ENCODE peak calls at places on chromosomes 3 and 15, in nine cellular contexts. One of them, this sample, is unnamed.
A peak's percentile ranks its signal among the peaks of the same experiment; 100 is the strongest.

GRCh38 chr3:141887051-141887450 is 10.6 kb downstream of the ATP1B3 start:
- DNase-seq in NT2/D1: no peak
- DNase-seq in PC-9: no peak
- DNase-seq in tibial artery: no peak
- DNase-seq in upper lobe of right lung: no peak
- DNase-seq in esophagus squamous epithelium: no peak
- DNase-seq in uterus: no peak
- DNase-seq in pancreas: no peak
- DNase-seq in left ventricle myocardium inferior: no peak
- DNase-seq in this sample: no peak

GRCh38 chr15:42911058-42911592 is 9.5 kb downstream of the TTBK2 start:
- DNase-seq in uterus: no peak
- DNase-seq in PC-9: no peak
- DNase-seq in pancreas: no peak
- DNase-seq in NT2/D1: no peak
- DNase-seq in left ventricle myocardium inferior: no peak
- DNase-seq in tibial artery: no peak
- DNase-seq in esophagus squamous epithelium: no peak
- DNase-seq in upper lobe of right lung: no peak
- DNase-seq in this sample: no peak

GRCh38 chr3:151265866-151266265 is 12.5 kb downstream of the P2RY14 start:
- DNase-seq in tibial artery: no peak
- DNase-seq in left ventricle myocardium inferior: no peak
- DNase-seq in NT2/D1: peak; percentile 63
- DNase-seq in upper lobe of right lung: no peak
- DNase-seq in uterus: no peak
- DNase-seq in pancreas: no peak
- DNase-seq in PC-9: no peak
- DNase-seq in esophagus squamous epithelium: no peak
- DNase-seq in this sample: no peak

GRCh38 chr15:33021806-33022389 is 172.6 kb downstream of the FMN1 start:
- DNase-seq in tibial artery: no peak
- DNase-seq in esophagus squamous epithelium: no peak
- DNase-seq in NT2/D1: no peak
- DNase-seq in PC-9: no peak
- DNase-seq in upper lobe of right lung: no peak
- DNase-seq in uterus: no peak
- DNase-seq in pancreas: no peak
- DNase-seq in left ventricle myocardium inferior: no peak
- DNase-seq in this sample: no peak

GRCh38 chr15:100712226-100712625 is 109.8 kb downstream of the ASB7 start:
- DNase-seq in upper lobe of right lung: no peak
- DNase-seq in pancreas: no peak
- DNase-seq in left ventricle myocardium inferior: peak; percentile 63
- DNase-seq in PC-9: peak; percentile 64
- DNase-seq in NT2/D1: no peak
- DNase-seq in tibial artery: no peak
- DNase-seq in esophagus squamous epithelium: no peak
- DNase-seq in uterus: peak; percentile 62
- DNase-seq in this sample: no peak

GRCh38 chr3:58158427-58159153 is 52.2 kb downstream of the DNASE1L3 start:
- DNase-seq in uterus: no peak
- DNase-seq in PC-9: no peak
- DNase-seq in pancreas: no peak
- DNase-seq in upper lobe of right lung: no peak
- DNase-seq in NT2/D1: no peak
- DNase-seq in esophagus squamous epithelium: no peak
- DNase-seq in tibial artery: no peak
- DNase-seq in left ventricle myocardium inferior: no peak
- DNase-seq in this sample: no peak

GRCh38 chr3:24419067-24419791 is 75.4 kb downstream of the THRB start:
- DNase-seq in tibial artery: no peak
- DNase-seq in upper lobe of right lung: no peak
- DNase-seq in PC-9: no peak
- DNase-seq in NT2/D1: no peak
- DNase-seq in pancreas: no peak
- DNase-seq in uterus: no peak
- DNase-seq in left ventricle myocardium inferior: no peak
- DNase-seq in esophagus squamous epithelium: no peak
- DNase-seq in this sample: no peak

GRCh38 chr3:188929138-188929537 is 242.6 kb upstream of the TPRG1 start:
- DNase-seq in esophagus squamous epithelium: no peak
- DNase-seq in PC-9: peak; percentile 43
- DNase-seq in tibial artery: no peak
- DNase-seq in NT2/D1: no peak
- DNase-seq in left ventricle myocardium inferior: no peak
- DNase-seq in pancreas: peak; percentile 25
- DNase-seq in uterus: no peak
- DNase-seq in upper lobe of right lung: no peak
- DNase-seq in this sample: peak; percentile 45

GRCh38 chr3:56494679-56495322 is 26.5 kb upstream of the ERC2 start:
- DNase-seq in NT2/D1: peak; percentile 80
- DNase-seq in PC-9: peak; percentile 57
- DNase-seq in left ventricle myocardium inferior: peak; percentile 73
- DNase-seq in esophagus squamous epithelium: no peak
- DNase-seq in tibial artery: peak; percentile 55
- DNase-seq in uterus: peak; percentile 63
- DNase-seq in upper lobe of right lung: peak; percentile 73
- DNase-seq in pancreas: peak; percentile 74
- DNase-seq in this sample: no peak

DNA sequence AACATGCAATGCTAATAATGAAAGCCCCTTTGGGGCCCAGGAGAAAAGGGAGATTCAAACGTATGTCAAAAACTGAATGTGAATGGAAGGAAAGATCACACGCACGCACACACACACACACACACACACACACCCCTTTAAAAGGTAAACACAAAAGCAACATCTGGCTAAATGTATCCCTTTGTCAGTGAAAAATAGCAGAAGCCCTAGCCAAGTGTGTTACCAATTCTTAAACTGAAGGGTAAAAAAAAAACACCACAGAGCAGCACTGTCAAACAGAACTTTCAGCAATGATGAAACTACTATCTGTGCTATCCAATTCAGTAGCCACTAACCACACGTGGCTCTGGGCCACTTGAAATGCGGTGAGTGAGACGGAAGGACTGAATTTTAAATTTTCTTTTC is 4.9 kb downstream of the RFTN1 start:
- DNase-seq in pancreas: no peak
- DNase-seq in NT2/D1: no peak
- DNase-seq in left ventricle myocardium inferior: no peak
- DNase-seq in tibial artery: no peak
- DNase-seq in upper lobe of right lung: no peak
- DNase-seq in esophagus squamous epithelium: no peak
- DNase-seq in PC-9: no peak
- DNase-seq in uterus: no peak
- DNase-seq in this sample: no peak
- H3K4me1 ChIP-seq in pancreas: no peaks in the 10 kb centered on the region
- H3K4me1 ChIP-seq in NT2/D1: peaks cover 2% of the 10 kb centered on the region
- H3K4me1 ChIP-seq in left ventricle myocardium inferior: peaks cover 97% of the 10 kb centered on the region
- H3K4me1 ChIP-seq in tibial artery: no peaks in the 10 kb centered on the region
- H3K4me1 ChIP-seq in upper lobe of right lung: peaks cover 42% of the 10 kb centered on the region
- H3K4me1 ChIP-seq in esophagus squamous epithelium: peaks cover under 1% of the 10 kb centered on the region
- H3K4me1 ChIP-seq in PC-9: no peaks in the 10 kb centered on the region
- H3K4me1 ChIP-seq in uterus: peaks cover 7% of the 10 kb centered on the region
- H3K4me1 ChIP-seq in this sample: peaks cover 36% of the 10 kb centered on the region

GRCh38 chr15:90873488-90873997 is 5.2 kb downstream of the FURIN start:
- DNase-seq in uterus: no peak
- DNase-seq in esophagus squamous epithelium: no peak
- DNase-seq in tibial artery: no peak
- DNase-seq in NT2/D1: no peak
- DNase-seq in PC-9: no peak
- DNase-seq in pancreas: no peak
- DNase-seq in left ventricle myocardium inferior: no peak
- DNase-seq in upper lobe of right lung: no peak
- DNase-seq in this sample: no peak
- H3K4me1 ChIP-seq in uterus: peaks cover 12% of the 10 kb centered on the region
- H3K4me1 ChIP-seq in esophagus squamous epithelium: peaks cover 44% of the 10 kb centered on the region
- H3K4me1 ChIP-seq in tibial artery: no peaks in the 10 kb centered on the region
- H3K4me1 ChIP-seq in NT2/D1: peaks cover 28% of the 10 kb centered on the region
- H3K4me1 ChIP-seq in PC-9: peaks cover 45% of the 10 kb centered on the region
- H3K4me1 ChIP-seq in pancreas: peaks cover 43% of the 10 kb centered on the region
- H3K4me1 ChIP-seq in left ventricle myocardium inferior: peaks cover 60% of the 10 kb centered on the region
- H3K4me1 ChIP-seq in upper lobe of right lung: peaks cover 48% of the 10 kb centered on the region
- H3K4me1 ChIP-seq in this sample: peaks cover 46% of the 10 kb centered on the region

GRCh38 chr15:65940618-65940909 is 71.3 kb downstream of the RAB11A start:
- DNase-seq in PC-9: peak; percentile 43
- DNase-seq in left ventricle myocardium inferior: no peak
- DNase-seq in uterus: no peak
- DNase-seq in NT2/D1: no peak
- DNase-seq in upper lobe of right lung: no peak
- DNase-seq in tibial artery: no peak
- DNase-seq in pancreas: no peak
- DNase-seq in esophagus squamous epithelium: no peak
- DNase-seq in this sample: no peak
- H3K4me1 ChIP-seq in PC-9: peaks cover 29% of the 10 kb centered on the region
- H3K4me1 ChIP-seq in left ventricle myocardium inferior: peaks cover 30% of the 10 kb centered on the region
- H3K4me1 ChIP-seq in uterus: no peaks in the 10 kb centered on the region
- H3K4me1 ChIP-seq in NT2/D1: no peaks in the 10 kb centered on the region
- H3K4me1 ChIP-seq in upper lobe of right lung: no peaks in the 10 kb centered on the region
- H3K4me1 ChIP-seq in tibial artery: no peaks in the 10 kb centered on the region
- H3K4me1 ChIP-seq in pancreas: no peaks in the 10 kb centered on the region
- H3K4me1 ChIP-seq in esophagus squamous epithelium: no peaks in the 10 kb centered on the region
- H3K4me1 ChIP-seq in this sample: no peaks in the 10 kb centered on the region

DNA sequence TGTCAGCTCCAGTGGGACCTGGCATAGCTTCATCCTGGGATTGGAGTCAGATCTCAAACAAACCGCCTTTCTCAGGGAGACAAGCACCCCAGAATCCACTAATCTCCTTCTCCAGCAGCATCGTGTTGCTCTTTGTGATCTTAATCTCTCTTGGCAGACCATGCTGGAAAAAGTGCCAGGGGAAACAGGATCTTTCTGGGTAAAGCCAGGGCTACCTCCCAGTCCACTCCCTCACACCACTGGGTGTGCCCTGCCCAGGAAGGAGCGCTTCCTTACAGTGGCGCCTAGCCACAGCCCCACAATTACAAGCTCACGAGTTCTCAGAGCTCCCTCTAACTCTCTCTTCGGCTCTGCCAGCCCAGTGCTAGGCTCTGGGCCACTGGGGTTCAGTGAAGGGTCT is 32.2 kb downstream of the RPLP1 start:
- DNase-seq in left ventricle myocardium inferior: no peak
- DNase-seq in PC-9: peak; percentile 52
- DNase-seq in uterus: no peak
- DNase-seq in pancreas: no peak
- DNase-seq in esophagus squamous epithelium: no peak
- DNase-seq in tibial artery: no peak
- DNase-seq in upper lobe of right lung: no peak
- DNase-seq in NT2/D1: no peak
- DNase-seq in this sample: no peak
- H3K4me1 ChIP-seq in left ventricle myocardium inferior: no peaks in the 10 kb centered on the region
- H3K4me1 ChIP-seq in PC-9: peaks cover 39% of the 10 kb centered on the region
- H3K4me1 ChIP-seq in uterus: peaks cover 3% of the 10 kb centered on the region
- H3K4me1 ChIP-seq in pancreas: no peaks in the 10 kb centered on the region
- H3K4me1 ChIP-seq in esophagus squamous epithelium: no peaks in the 10 kb centered on the region
- H3K4me1 ChIP-seq in tibial artery: no peaks in the 10 kb centered on the region
- H3K4me1 ChIP-seq in upper lobe of right lung: no peaks in the 10 kb centered on the region
- H3K4me1 ChIP-seq in NT2/D1: no peaks in the 10 kb centered on the region
- H3K4me1 ChIP-seq in this sample: no peaks in the 10 kb centered on the region

DNA sequence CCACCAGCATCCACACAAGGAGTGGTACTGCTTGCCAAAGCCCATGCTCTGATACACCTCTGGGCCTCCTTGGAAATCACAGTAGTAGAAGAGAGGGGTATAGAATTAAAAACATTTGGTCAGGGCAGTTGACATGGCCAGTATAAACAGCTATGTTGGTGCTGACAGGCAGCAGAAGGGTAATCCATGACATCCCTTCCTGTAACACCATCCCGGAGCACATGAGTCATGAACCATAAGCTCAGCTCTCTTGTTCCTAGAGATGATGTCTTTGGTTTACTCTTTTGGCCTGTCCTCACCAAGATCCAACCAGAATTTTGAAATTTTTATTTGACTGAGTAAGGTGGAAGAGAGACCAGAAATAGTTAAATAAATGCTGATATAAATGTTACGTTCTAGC is 132.6 kb upstream of the CTDSPL start:
- DNase-seq in upper lobe of right lung: no peak
- DNase-seq in tibial artery: no peak
- DNase-seq in uterus: no peak
- DNase-seq in PC-9: no peak
- DNase-seq in esophagus squamous epithelium: no peak
- DNase-seq in NT2/D1: no peak
- DNase-seq in left ventricle myocardium inferior: no peak
- DNase-seq in pancreas: no peak
- DNase-seq in this sample: no peak
- H3K4me1 ChIP-seq in upper lobe of right lung: peaks cover 24% of the 10 kb centered on the region
- H3K4me1 ChIP-seq in tibial artery: no peaks in the 10 kb centered on the region
- H3K4me1 ChIP-seq in uterus: no peaks in the 10 kb centered on the region
- H3K4me1 ChIP-seq in PC-9: no peaks in the 10 kb centered on the region
- H3K4me1 ChIP-seq in esophagus squamous epithelium: no peaks in the 10 kb centered on the region
- H3K4me1 ChIP-seq in NT2/D1: no peaks in the 10 kb centered on the region
- H3K4me1 ChIP-seq in left ventricle myocardium inferior: peaks cover 19% of the 10 kb centered on the region
- H3K4me1 ChIP-seq in pancreas: no peaks in the 10 kb centered on the region
- H3K4me1 ChIP-seq in this sample: peaks cover 14% of the 10 kb centered on the region

DNA sequence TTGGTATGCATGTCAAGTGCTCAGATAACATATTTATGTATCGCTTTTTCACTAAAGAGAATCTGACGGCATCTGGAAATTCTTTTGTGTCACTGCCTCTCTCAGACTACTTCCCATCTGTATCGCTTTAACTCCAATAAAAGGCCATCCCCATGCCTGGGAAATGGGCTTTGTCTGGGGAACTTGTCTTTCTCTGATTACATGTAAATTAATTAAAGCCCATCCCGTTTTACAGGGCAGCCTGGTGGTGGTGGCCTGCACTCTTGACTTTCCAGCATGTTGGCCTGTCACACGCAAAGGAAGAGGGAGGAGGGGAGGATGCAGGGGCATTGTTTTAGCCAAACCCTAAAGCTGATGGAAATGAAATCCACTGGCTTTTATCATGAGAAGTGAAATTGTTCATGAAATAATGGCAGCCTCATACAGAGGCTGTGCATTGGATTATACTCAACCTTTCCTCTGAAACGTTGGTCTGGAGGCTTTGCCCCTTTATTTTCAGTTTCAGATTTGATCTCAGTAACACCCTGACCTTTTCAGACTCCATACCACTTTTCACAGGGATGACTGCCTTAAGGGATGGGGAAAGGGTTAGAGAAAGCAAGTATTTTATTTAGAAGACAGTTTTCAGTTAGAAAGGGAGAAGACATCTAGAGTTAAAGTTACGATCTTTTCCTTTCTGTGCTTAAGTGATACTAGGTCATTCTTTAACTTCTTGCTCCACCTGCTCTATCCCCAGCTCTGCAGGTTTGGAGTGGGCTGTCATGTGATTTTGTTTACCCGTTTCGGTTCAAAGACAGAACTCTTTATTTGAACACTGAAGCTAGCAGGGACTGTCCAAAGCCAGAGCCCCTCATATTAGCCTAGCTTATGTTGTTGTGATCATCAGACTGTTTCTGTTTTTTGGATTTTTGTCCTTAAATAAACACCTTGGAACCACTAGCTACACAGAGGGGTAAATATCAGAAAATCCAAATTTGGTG is 94.6 kb upstream of the CTDSPL start:
- DNase-seq in upper lobe of right lung: no peak
- DNase-seq in NT2/D1: no peak
- DNase-seq in tibial artery: no peak
- DNase-seq in uterus: no peak
- DNase-seq in esophagus squamous epithelium: no peak
- DNase-seq in pancreas: no peak
- DNase-seq in left ventricle myocardium inferior: no peak
- DNase-seq in PC-9: no peak
- DNase-seq in this sample: peak; percentile 34
- H3K4me1 ChIP-seq in upper lobe of right lung: peaks cover 63% of the 10 kb centered on the region
- H3K4me1 ChIP-seq in NT2/D1: peaks cover 6% of the 10 kb centered on the region
- H3K4me1 ChIP-seq in tibial artery: peaks cover 5% of the 10 kb centered on the region
- H3K4me1 ChIP-seq in uterus: no peaks in the 10 kb centered on the region
- H3K4me1 ChIP-seq in esophagus squamous epithelium: peaks cover 6% of the 10 kb centered on the region
- H3K4me1 ChIP-seq in pancreas: peaks cover 44% of the 10 kb centered on the region
- H3K4me1 ChIP-seq in left ventricle myocardium inferior: peaks cover 99% of the 10 kb centered on the region
- H3K4me1 ChIP-seq in PC-9: no peaks in the 10 kb centered on the region
- H3K4me1 ChIP-seq in this sample: peaks cover 25% of the 10 kb centered on the region

This sample was measured in upper lobe of left lung.